ENCODE peak calls at places on chromosomes 16 and 17, in five cellular contexts. Z is lung; K is uterus; T is CD8-positive, alpha-beta T cell; Y is endothelial cell. J is an unnamed sample.

GRCh38 chr16:2786061-2786825 is 1.1 kb downstream of the PRSS33 start:
- DNase-seq in Z (no peak), K (no peak), T (no peak), Y (no peak), J (no peak)

GRCh38 chr17:78272914-78273258 is 41.5 kb downstream of the TMEM235 start:
- DNase-seq in Z (no peak), K (no peak), T (no peak), Y (no peak), J (no peak)

GRCh38 chr17:36544049-36544319 is 735 bp upstream of the GGNBP2 start:
- DNase-seq in Z (no peak), K (peak), T (no peak), Y (no peak), J (no peak)

GRCh38 chr16:28494141-28494851 is at the start of gene APOBR:
- DNase-seq in Z (peak), K (no peak), T (peak), Y (peak), J (no peak)

GRCh38 chr17:19900809-19901208 is 33.1 kb upstream of the ULK2 start:
- DNase-seq in Z (no peak), K (no peak), T (no peak), Y (no peak), J (no peak)

GRCh38 chr16:30069575-30070462 is 4.3 kb downstream of the ALDOA start:
- DNase-seq in Z (no peak), K (peak), T (no peak), Y (no peak), J (peak)

GRCh38 chr16:48834576-48834975 is 224.6 kb upstream of the N4BP1 start:
- DNase-seq in Z (no peak), K (no peak), T (no peak), Y (peak), J (no peak)

GRCh38 chr16:83779881-83780280 is 27.9 kb upstream of the HSBP1 start:
- DNase-seq in Z (no peak), K (no peak), T (no peak), Y (no peak), J (peak)

GRCh38 chr17:50657054-50657453 is 22.4 kb downstream of the ABCC3 start:
- DNase-seq in Z (no peak), K (no peak), T (no peak), Y (no peak), J (no peak)

GRCh38 chr16:84605339-84605848 is 12.5 kb downstream of the COTL1 start:
- DNase-seq in Z (no peak), K (no peak), T (no peak), Y (no peak), J (no peak)

GRCh38 chr16:3501783-3502400 is 1.1 kb downstream of the CLUAP1 start:
- DNase-seq in Z (no peak), K (no peak), T (no peak), Y (no peak), J (no peak)

GRCh38 chr17:31492880-31493655 is 101.6 kb downstream of the RAB11FIP4 start:
- DNase-seq in Z (peak), K (no peak), T (peak), Y (no peak), J (no peak)

GRCh38 chr17:76506408-76507328 is 5.4 kb upstream of the RHBDF2 start:
- DNase-seq in Z (peak), K (peak), T (peak), Y (peak), J (peak)

GRCh38 chr17:68437979-68438877 is 19.1 kb downstream of the WIPI1 start:
- DNase-seq in Z (no peak), K (no peak), T (peak), Y (peak), J (peak)

GRCh38 chr16:68252383-68252782 is 7.2 kb downstream of the PLA2G15 start:
- DNase-seq in Z (no peak), K (no peak), T (no peak), Y (no peak), J (no peak)

GRCh38 chr16:23595246-23595950 is 718 bp downstream of the NDUFAB1 start:
- DNase-seq in Z (no peak), K (no peak), T (no peak), Y (peak), J (peak)

GRCh38 chr17:63698886-63699637 is 863 bp downstream of the LIMD2 start:
- DNase-seq in Z (no peak), K (no peak), T (peak), Y (no peak), J (peak)

GRCh38 chr17:36004604-36005003 is 3.3 kb upstream of the CCL15 start:
- DNase-seq in Z (no peak), K (no peak), T (no peak), Y (no peak), J (no peak)

GRCh38 chr17:18235743-18236256 is 10.4 kb downstream of the LLGL1 start:
- DNase-seq in Z (no peak), K (no peak), T (no peak), Y (no peak), J (peak)

GRCh38 chr16:83971165-83972130 is 3.4 kb downstream of the NECAB2 start:
- DNase-seq in Z (no peak), K (no peak), T (no peak), Y (no peak), J (no peak)

GRCh38 chr17:10042589-10043244 is 137.6 kb upstream of the RCVRN start:
- DNase-seq in Z (no peak), K (no peak), T (no peak), Y (no peak), J (no peak)

GRCh38 chr16:87074635-87075318 is 242.4 kb downstream of the C16orf95 start:
- DNase-seq in Z (no peak), K (no peak), T (no peak), Y (no peak), J (no peak)

GRCh38 chr16:27642753-27643152 is 92.8 kb downstream of the KATNIP start:
- DNase-seq in Z (no peak), K (no peak), T (no peak), Y (no peak), J (peak)

GRCh38 chr17:14149751-14150150 is 80.4 kb downstream of the COX10 start:
- DNase-seq in Z (no peak), K (no peak), T (no peak), Y (no peak), J (no peak)

GRCh38 chr16:87319997-87320491 is 2.9 kb upstream of the C16orf95 start:
- DNase-seq in Z (no peak), K (no peak), T (no peak), Y (no peak), J (no peak)

GRCh38 chr17:63511331-63511730 is 11.8 kb upstream of the KCNH6 start:
- DNase-seq in Z (no peak), K (no peak), T (no peak), Y (no peak), J (no peak)

GRCh38 chr17:37791985-37792384 is 47.1 kb upstream of the HNF1B start:
- DNase-seq in Z (no peak), K (no peak), T (no peak), Y (no peak), J (no peak)

GRCh38 chr17:34852141-34852540 is 109.1 kb downstream of the CCT6B start:
- DNase-seq in Z (no peak), K (no peak), T (no peak), Y (no peak), J (no peak)

GRCh38 chr17:15181816-15182215 is 83.3 kb downstream of the PMP22 start:
- DNase-seq in Z (no peak), K (no peak), T (no peak), Y (no peak), J (no peak)

GRCh38 chr17:2195729-2196128 is 107.9 kb downstream of the SMG6 start:
- DNase-seq in Z (no peak), K (peak), T (no peak), Y (no peak), J (no peak)

GRCh38 chr17:78377858-78378224 is 608 bp upstream of the PGS1 start:
- DNase-seq in Z (no peak), K (no peak), T (no peak), Y (no peak), J (no peak)

GRCh38 chr17:60857521-60857920 is 179.9 kb downstream of the BCAS3 start:
- DNase-seq in Z (no peak), K (no peak), T (no peak), Y (no peak), J (no peak)

GRCh38 chr16:35339337-35339736 is 1879.9 kb downstream of the TP53TG3F start:
- DNase-seq in Z (no peak), K (no peak), T (no peak), Y (no peak), J (peak)

GRCh38 chr17:74831442-74832146 is 28.1 kb downstream of the GRIN2C start:
- DNase-seq in Z (no peak), K (no peak), T (no peak), Y (no peak), J (no peak)

GRCh38 chr16:88437367-88437964 is 15.6 kb upstream of the ZFPM1 start:
- DNase-seq in Z (peak), K (peak), T (peak), Y (peak), J (peak)

GRCh38 chr16:3793161-3793576 is 75.8 kb upstream of the TRAP1 start:
- DNase-seq in Z (peak), K (no peak), T (no peak), Y (no peak), J (no peak)

GRCh38 chr16:81711609-81712329 is 67.3 kb upstream of the PLCG2 start:
- DNase-seq in Z (no peak), K (peak), T (no peak), Y (no peak), J (peak)

DNA sequence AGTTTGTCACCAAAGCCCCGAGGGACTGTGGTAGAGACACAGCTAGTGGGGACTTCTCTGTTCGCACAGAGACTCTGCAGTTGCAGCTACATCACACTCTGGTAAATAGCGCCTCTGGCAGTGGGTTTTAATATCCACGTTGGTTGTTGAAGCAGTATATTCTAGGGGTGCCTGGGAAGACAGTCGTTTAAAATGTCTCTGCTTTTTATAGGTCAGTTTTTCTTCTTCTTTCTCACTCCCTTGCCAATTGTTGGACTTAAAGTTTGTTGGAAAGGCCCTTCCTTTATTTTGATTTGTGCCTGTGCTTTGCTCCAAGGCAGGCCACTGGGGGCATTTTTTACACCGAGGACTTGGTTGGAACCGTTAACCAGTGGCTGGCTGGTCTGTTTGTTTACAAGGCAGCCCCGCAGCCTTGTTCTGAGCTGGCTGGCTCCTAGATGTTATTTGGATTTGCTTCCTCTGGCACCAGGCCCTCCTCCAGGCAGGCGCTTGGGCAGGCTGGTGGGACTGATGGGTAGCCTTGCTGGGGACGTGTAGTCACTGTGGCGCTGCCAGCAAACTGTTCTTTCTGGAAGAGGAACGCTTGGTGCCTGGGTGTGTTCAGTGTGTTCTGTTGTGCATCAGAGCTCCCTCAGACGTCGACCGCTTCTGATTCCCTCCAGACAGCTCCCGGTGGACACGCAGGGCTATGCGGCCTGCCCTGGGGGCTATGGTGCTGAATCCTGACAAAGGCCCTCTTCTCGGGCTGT is 218.2 kb upstream of the CHMP6 start:
- DNase-seq in Z (no peak), K (peak), T (no peak), Y (no peak), J (peak)
- TF ChIP-seq CTCF in Z (no peak), K (no peak), T (no peak), Y (no peak), J (no peak)

GRCh38 chr16:58670946-58671583 is 13.5 kb downstream of the SLC38A7 start:
- DNase-seq in Z (no peak), K (no peak), T (no peak), Y (no peak), J (no peak)
- TF ChIP-seq CTCF in Z (no peak), K (no peak), T (no peak), Y (no peak), J (no peak)

GRCh38 chr16:85917959-85918358 is 19.0 kb downstream of the IRF8 start:
- DNase-seq in Z (no peak), K (no peak), T (no peak), Y (no peak), J (no peak)

GRCh38 chr16:85918436-85918835 is 19.5 kb downstream of the IRF8 start:
- DNase-seq in Z (no peak), K (no peak), T (no peak), Y (no peak), J (no peak)

GRCh38 chr16:85916141-85916890 is 17.4 kb downstream of the IRF8 start:
- DNase-seq in Z (peak), K (no peak), T (no peak), Y (no peak), J (peak)

GRCh38 chr16:85915125-85915845 is 16.3 kb downstream of the IRF8 start:
- DNase-seq in Z (no peak), K (no peak), T (no peak), Y (no peak), J (no peak)

DNA sequence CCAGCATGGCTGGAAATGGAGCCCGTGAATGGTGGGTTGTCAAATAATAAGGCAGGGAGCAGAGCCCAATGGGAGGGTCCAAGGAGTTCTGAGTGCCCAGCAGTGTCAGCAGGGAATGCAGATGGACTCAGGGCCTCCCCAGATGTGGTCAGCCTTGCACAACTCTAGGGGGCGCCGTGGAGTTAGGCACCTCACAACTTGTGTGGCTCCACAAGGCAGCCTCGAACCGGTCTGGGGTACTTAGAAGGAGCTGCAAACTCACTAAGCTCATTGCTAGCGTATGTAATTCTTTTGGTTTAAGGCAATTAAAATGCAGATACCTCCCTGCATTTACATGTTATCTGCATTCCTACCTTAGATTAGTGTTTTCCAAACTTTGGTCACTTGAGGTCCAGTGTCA is 18.1 kb downstream of the IRF8 start:
- DNase-seq in Z (no peak), K (no peak), T (no peak), Y (no peak), J (no peak)
- TF ChIP-seq CTCF in Z (no peak), K (no peak), T (no peak), Y (peak), J (peak)

GRCh38 chr16:17544785-17545184 is 74.0 kb upstream of the XYLT1 start:
- DNase-seq in Z (no peak), K (no peak), T (peak), Y (peak), J (no peak)
- TF ChIP-seq CTCF in Z (no peak), K (no peak), T (peak), Y (peak), J (peak)

GRCh38 chr16:50323335-50324011 is 45.3 kb downstream of the BRD7 start:
- DNase-seq in Z (no peak), K (peak), T (no peak), Y (no peak), J (peak)
- TF ChIP-seq CTCF in Z (no peak), K (peak), T (peak), Y (no peak), J (peak)

GRCh38 chr16:64307431-64307830 is 814.4 kb downstream of the CDH11 start:
- DNase-seq in Z (no peak), K (no peak), T (no peak), Y (no peak), J (no peak)

GRCh38 chr16:64312292-64312691 is 809.6 kb downstream of the CDH11 start:
- DNase-seq in Z (no peak), K (no peak), T (no peak), Y (no peak), J (no peak)

GRCh38 chr16:64311241-64311640 is 810.6 kb downstream of the CDH11 start:
- DNase-seq in Z (no peak), K (no peak), T (no peak), Y (no peak), J (no peak)

GRCh38 chr16:64308721-64309120 is 813.1 kb downstream of the CDH11 start:
- DNase-seq in Z (no peak), K (no peak), T (no peak), Y (no peak), J (no peak)

DNA sequence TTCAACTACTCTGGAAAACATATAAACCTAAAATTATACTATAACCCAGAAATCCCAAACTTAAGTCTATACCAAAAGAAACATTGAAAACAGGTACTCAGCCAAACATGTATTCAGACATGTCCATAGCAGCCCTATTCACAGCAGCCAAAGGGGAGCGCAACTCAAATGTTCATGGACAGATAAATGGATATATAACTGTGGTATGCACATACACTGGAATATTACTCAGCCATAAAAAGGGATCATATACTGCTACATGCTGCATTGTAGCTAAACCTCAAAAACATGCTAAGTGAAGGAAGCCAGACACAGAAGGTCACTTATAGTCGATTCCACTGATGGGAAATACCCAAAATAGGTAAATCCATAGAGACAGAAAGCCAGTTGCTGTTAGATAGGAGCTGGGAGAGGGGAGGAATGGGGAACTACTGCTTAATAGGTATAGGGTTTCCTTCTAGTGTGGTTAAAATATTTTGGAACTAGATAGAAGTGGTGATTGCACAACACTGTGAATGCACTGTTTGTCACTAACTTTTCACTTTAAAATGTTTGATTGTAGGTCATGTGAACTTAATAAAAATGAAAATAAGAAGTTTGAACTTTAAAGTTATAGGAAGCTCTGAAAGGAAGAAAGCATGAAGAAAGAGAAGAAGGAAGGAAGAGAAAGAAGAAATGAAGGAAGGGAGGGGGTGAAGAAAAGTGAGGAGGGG is 812.3 kb downstream of the CDH11 start:
- DNase-seq in Z (no peak), K (no peak), T (no peak), Y (no peak), J (no peak)
- TF ChIP-seq CTCF in Z (no peak), K (no peak), T (no peak), Y (no peak), J (no peak)

DNA sequence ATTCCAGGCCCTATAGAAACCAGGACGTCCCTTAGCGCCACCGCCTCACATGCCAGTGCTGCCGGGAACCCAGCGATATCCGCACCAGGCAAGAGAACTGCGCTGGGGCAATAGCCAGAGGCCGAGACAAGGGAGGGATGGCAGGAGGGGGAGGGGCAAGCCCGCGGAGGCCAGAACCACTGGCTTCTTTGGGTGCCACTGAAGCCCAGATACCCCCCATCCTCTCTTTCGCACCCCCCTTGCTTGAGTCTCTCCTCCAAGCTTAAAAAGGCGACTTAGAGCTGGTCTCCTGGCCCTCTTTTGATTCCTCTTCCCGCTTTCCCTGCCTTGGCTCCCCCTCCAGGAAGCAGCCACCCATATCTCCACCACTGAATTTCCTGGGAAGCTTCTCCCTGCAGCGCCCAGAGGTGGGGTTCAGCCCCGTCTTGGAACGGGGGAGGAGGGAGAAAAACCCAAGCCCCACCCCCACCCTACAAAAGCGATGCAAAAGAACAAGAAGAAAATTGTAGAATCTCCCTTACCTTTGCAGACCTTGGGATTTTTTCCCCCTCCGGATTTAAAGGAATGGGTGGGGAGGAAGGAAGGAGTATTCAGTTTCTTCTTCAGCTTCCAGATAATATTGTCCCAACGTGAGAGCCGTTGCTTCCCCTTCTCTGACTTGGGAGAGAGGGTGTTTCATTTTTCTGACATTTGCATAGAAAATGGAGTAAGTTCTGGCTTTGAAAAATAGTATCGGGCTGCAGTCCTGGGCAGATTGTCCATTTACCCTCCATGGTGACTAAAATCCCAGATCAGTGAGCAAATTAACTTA is 622 bp downstream of the HOXB6 start:
- DNase-seq in Z (no peak), K (no peak), T (no peak), Y (no peak), J (no peak)
- TF ChIP-seq CTCF in Z (no peak), K (no peak), T (no peak), Y (no peak), J (no peak)

DNA sequence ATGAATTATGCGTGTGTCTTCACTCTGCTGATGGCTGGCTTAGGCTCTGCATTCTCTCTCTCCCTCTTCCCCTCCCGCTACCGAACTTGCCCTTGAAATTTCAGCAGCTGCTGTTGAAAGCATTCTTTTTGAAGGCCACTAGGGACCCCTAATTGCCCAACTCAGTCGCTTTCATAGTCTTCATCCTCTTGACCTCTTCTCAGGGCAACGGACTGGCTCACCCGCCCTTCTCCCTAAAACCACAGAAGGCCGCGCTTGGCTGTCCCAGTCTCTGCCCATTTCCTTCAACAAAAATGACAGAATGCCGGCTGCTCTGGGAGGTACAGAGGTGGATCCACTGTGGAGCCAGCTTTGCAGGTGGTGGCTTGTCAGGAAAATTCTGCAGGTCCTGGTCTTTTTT is 21.0 kb upstream of the FMNL1 start:
- DNase-seq in Z (no peak), K (no peak), T (no peak), Y (no peak), J (peak)
- TF ChIP-seq CTCF in Z (no peak), K (no peak), T (no peak), Y (no peak), J (no peak)